ENCODE peak calls at places on chromosomes 2 and 18, in eight cellular contexts. One of them, this sample, is unnamed.

GRCh38 chr2:238256594-238257104 is 16.8 kb upstream of the HES6 start:
- DNase-seq in heart right ventricle: peak
- DNase-seq in T-helper 2 cell: peak
- DNase-seq in tibial artery: no peak
- DNase-seq in activated T-cell treated with anti-CD3 and anti-CD28 coated beads for 1 hour: peak
- DNase-seq in H4: peak
- DNase-seq in HCT116: peak
- DNase-seq in RKO: peak
- DNase-seq in this sample: peak

GRCh38 chr2:62596061-62596658 is 90.2 kb upstream of the TMEM17 start:
- DNase-seq in HCT116: no peak
- DNase-seq in heart right ventricle: no peak
- DNase-seq in RKO: peak
- DNase-seq in H4: peak
- DNase-seq in activated T-cell treated with anti-CD3 and anti-CD28 coated beads for 1 hour: no peak
- DNase-seq in T-helper 2 cell: no peak
- DNase-seq in tibial artery: no peak
- DNase-seq in this sample: no peak

GRCh38 chr18:75125359-75126331 is 83.3 kb downstream of the PTGR3 start:
- DNase-seq in HCT116: no peak
- DNase-seq in H4: no peak
- DNase-seq in heart right ventricle: no peak
- DNase-seq in tibial artery: no peak
- DNase-seq in T-helper 2 cell: no peak
- DNase-seq in activated T-cell treated with anti-CD3 and anti-CD28 coated beads for 1 hour: no peak
- DNase-seq in RKO: no peak
- DNase-seq in this sample: no peak

GRCh38 chr18:44742741-44743311 is 62.1 kb downstream of the SETBP1 start:
- DNase-seq in RKO: no peak
- DNase-seq in tibial artery: peak
- DNase-seq in H4: peak
- DNase-seq in HCT116: no peak
- DNase-seq in T-helper 2 cell: no peak
- DNase-seq in activated T-cell treated with anti-CD3 and anti-CD28 coated beads for 1 hour: no peak
- DNase-seq in heart right ventricle: peak
- DNase-seq in this sample: peak

GRCh38 chr2:199581935-199582336 is 124.2 kb upstream of the SATB2 start:
- DNase-seq in H4: no peak
- DNase-seq in RKO: no peak
- DNase-seq in heart right ventricle: no peak
- DNase-seq in tibial artery: no peak
- DNase-seq in HCT116: no peak
- DNase-seq in activated T-cell treated with anti-CD3 and anti-CD28 coated beads for 1 hour: no peak
- DNase-seq in T-helper 2 cell: no peak
- DNase-seq in this sample: no peak

GRCh38 chr2:237501892-237502513 is 15.0 kb downstream of the MLPH start:
- DNase-seq in activated T-cell treated with anti-CD3 and anti-CD28 coated beads for 1 hour: no peak
- DNase-seq in heart right ventricle: no peak
- DNase-seq in tibial artery: no peak
- DNase-seq in T-helper 2 cell: no peak
- DNase-seq in RKO: no peak
- DNase-seq in H4: no peak
- DNase-seq in HCT116: no peak
- DNase-seq in this sample: no peak

GRCh38 chr2:74817333-74817732 is 16.6 kb upstream of the HK2 start:
- DNase-seq in activated T-cell treated with anti-CD3 and anti-CD28 coated beads for 1 hour: no peak
- DNase-seq in T-helper 2 cell: no peak
- DNase-seq in RKO: no peak
- DNase-seq in tibial artery: no peak
- DNase-seq in heart right ventricle: no peak
- DNase-seq in HCT116: no peak
- DNase-seq in H4: no peak
- DNase-seq in this sample: no peak

GRCh38 chr2:11915650-11916049 is 169.2 kb downstream of the LPIN1 start:
- DNase-seq in H4: no peak
- DNase-seq in T-helper 2 cell: no peak
- DNase-seq in RKO: no peak
- DNase-seq in heart right ventricle: no peak
- DNase-seq in activated T-cell treated with anti-CD3 and anti-CD28 coated beads for 1 hour: no peak
- DNase-seq in tibial artery: no peak
- DNase-seq in HCT116: no peak
- DNase-seq in this sample: no peak

GRCh38 chr18:2699001-2699400 is 43.5 kb downstream of the SMCHD1 start:
- DNase-seq in tibial artery: no peak
- DNase-seq in RKO: no peak
- DNase-seq in heart right ventricle: no peak
- DNase-seq in activated T-cell treated with anti-CD3 and anti-CD28 coated beads for 1 hour: no peak
- DNase-seq in T-helper 2 cell: no peak
- DNase-seq in HCT116: no peak
- DNase-seq in H4: no peak
- DNase-seq in this sample: no peak

GRCh38 chr2:240909216-240909974 is 3.3 kb downstream of the CROCC2 start:
- DNase-seq in activated T-cell treated with anti-CD3 and anti-CD28 coated beads for 1 hour: no peak
- DNase-seq in heart right ventricle: no peak
- DNase-seq in RKO: no peak
- DNase-seq in HCT116: no peak
- DNase-seq in tibial artery: no peak
- DNase-seq in H4: no peak
- DNase-seq in T-helper 2 cell: no peak
- DNase-seq in this sample: no peak

GRCh38 chr2:26561918-26562810 is 79.0 kb downstream of the CIB4 start:
- DNase-seq in RKO: no peak
- DNase-seq in heart right ventricle: peak
- DNase-seq in tibial artery: no peak
- DNase-seq in activated T-cell treated with anti-CD3 and anti-CD28 coated beads for 1 hour: peak
- DNase-seq in T-helper 2 cell: no peak
- DNase-seq in HCT116: peak
- DNase-seq in H4: peak
- DNase-seq in this sample: peak

GRCh38 chr18:43879350-43879749 is 602.1 kb upstream of the SYT4 start:
- DNase-seq in H4: no peak
- DNase-seq in activated T-cell treated with anti-CD3 and anti-CD28 coated beads for 1 hour: no peak
- DNase-seq in RKO: no peak
- DNase-seq in HCT116: no peak
- DNase-seq in tibial artery: no peak
- DNase-seq in T-helper 2 cell: no peak
- DNase-seq in heart right ventricle: no peak
- DNase-seq in this sample: no peak

GRCh38 chr2:200156140-200156858 is 150.2 kb upstream of the SPATS2L start:
- DNase-seq in heart right ventricle: no peak
- DNase-seq in H4: peak
- DNase-seq in RKO: peak
- DNase-seq in HCT116: no peak
- DNase-seq in activated T-cell treated with anti-CD3 and anti-CD28 coated beads for 1 hour: no peak
- DNase-seq in tibial artery: peak
- DNase-seq in T-helper 2 cell: no peak
- DNase-seq in this sample: no peak

GRCh38 chr18:76412818-76413565 is 82.0 kb downstream of the ZNF516 start:
- DNase-seq in heart right ventricle: no peak
- DNase-seq in activated T-cell treated with anti-CD3 and anti-CD28 coated beads for 1 hour: no peak
- DNase-seq in RKO: no peak
- DNase-seq in T-helper 2 cell: no peak
- DNase-seq in H4: no peak
- DNase-seq in tibial artery: no peak
- DNase-seq in HCT116: no peak
- DNase-seq in this sample: no peak

GRCh38 chr2:1744446-1745170 is at the start of gene PXDN:
- DNase-seq in activated T-cell treated with anti-CD3 and anti-CD28 coated beads for 1 hour: no peak
- DNase-seq in heart right ventricle: peak
- DNase-seq in H4: peak
- DNase-seq in tibial artery: no peak
- DNase-seq in RKO: no peak
- DNase-seq in T-helper 2 cell: no peak
- DNase-seq in HCT116: no peak
- DNase-seq in this sample: peak

GRCh38 chr18:33647365-33647764 is 69.3 kb downstream of the ASXL3 start:
- DNase-seq in activated T-cell treated with anti-CD3 and anti-CD28 coated beads for 1 hour: no peak
- DNase-seq in H4: no peak
- DNase-seq in heart right ventricle: no peak
- DNase-seq in HCT116: no peak
- DNase-seq in T-helper 2 cell: no peak
- DNase-seq in RKO: no peak
- DNase-seq in tibial artery: no peak
- DNase-seq in this sample: no peak

GRCh38 chr18:8248576-8248975 is 360.7 kb upstream of the RAB12 start:
- DNase-seq in activated T-cell treated with anti-CD3 and anti-CD28 coated beads for 1 hour: no peak
- DNase-seq in H4: no peak
- DNase-seq in HCT116: no peak
- DNase-seq in tibial artery: no peak
- DNase-seq in RKO: no peak
- DNase-seq in heart right ventricle: no peak
- DNase-seq in T-helper 2 cell: no peak
- DNase-seq in this sample: no peak

GRCh38 chr2:190716176-190716807 is 67.4 kb downstream of the NAB1 start:
- DNase-seq in T-helper 2 cell: no peak
- DNase-seq in HCT116: no peak
- DNase-seq in activated T-cell treated with anti-CD3 and anti-CD28 coated beads for 1 hour: no peak
- DNase-seq in heart right ventricle: no peak
- DNase-seq in tibial artery: no peak
- DNase-seq in H4: no peak
- DNase-seq in RKO: no peak
- DNase-seq in this sample: no peak

GRCh38 chr2:105394951-105395611 is 3.8 kb downstream of the FHL2 start:
- DNase-seq in HCT116: no peak
- DNase-seq in heart right ventricle: no peak
- DNase-seq in RKO: peak
- DNase-seq in H4: no peak
- DNase-seq in T-helper 2 cell: no peak
- DNase-seq in tibial artery: no peak
- DNase-seq in activated T-cell treated with anti-CD3 and anti-CD28 coated beads for 1 hour: no peak
- DNase-seq in this sample: no peak

GRCh38 chr2:111032721-111033532 is 87.8 kb upstream of the BCL2L11 start:
- DNase-seq in T-helper 2 cell: no peak
- DNase-seq in tibial artery: no peak
- DNase-seq in activated T-cell treated with anti-CD3 and anti-CD28 coated beads for 1 hour: no peak
- DNase-seq in H4: no peak
- DNase-seq in heart right ventricle: no peak
- DNase-seq in RKO: peak
- DNase-seq in HCT116: peak
- DNase-seq in this sample: no peak

GRCh38 chr2:95375532-95376221 is 26.8 kb upstream of the FAHD2A start:
- DNase-seq in H4: no peak
- DNase-seq in RKO: no peak
- DNase-seq in T-helper 2 cell: no peak
- DNase-seq in activated T-cell treated with anti-CD3 and anti-CD28 coated beads for 1 hour: no peak
- DNase-seq in HCT116: no peak
- DNase-seq in heart right ventricle: no peak
- DNase-seq in tibial artery: peak
- DNase-seq in this sample: no peak

GRCh38 chr2:173803344-173803893 is 161.8 kb downstream of the SP3 start:
- DNase-seq in tibial artery: no peak
- DNase-seq in activated T-cell treated with anti-CD3 and anti-CD28 coated beads for 1 hour: no peak
- DNase-seq in heart right ventricle: no peak
- DNase-seq in HCT116: no peak
- DNase-seq in T-helper 2 cell: no peak
- DNase-seq in RKO: no peak
- DNase-seq in H4: no peak
- DNase-seq in this sample: no peak

GRCh38 chr2:112541315-112542122 is 746 bp upstream of the POLR1B start:
- DNase-seq in activated T-cell treated with anti-CD3 and anti-CD28 coated beads for 1 hour: peak
- DNase-seq in RKO: peak
- DNase-seq in tibial artery: no peak
- DNase-seq in H4: peak
- DNase-seq in heart right ventricle: peak
- DNase-seq in HCT116: no peak
- DNase-seq in T-helper 2 cell: peak
- DNase-seq in this sample: peak

GRCh38 chr2:27765621-27766286 is 5.8 kb upstream of the MRPL33 start:
- DNase-seq in RKO: no peak
- DNase-seq in T-helper 2 cell: peak
- DNase-seq in HCT116: peak
- DNase-seq in heart right ventricle: peak
- DNase-seq in activated T-cell treated with anti-CD3 and anti-CD28 coated beads for 1 hour: peak
- DNase-seq in H4: no peak
- DNase-seq in tibial artery: peak
- DNase-seq in this sample: peak

GRCh38 chr2:81853331-81853730 is 1548.8 kb upstream of the LRRTM1 start:
- DNase-seq in T-helper 2 cell: no peak
- DNase-seq in tibial artery: no peak
- DNase-seq in activated T-cell treated with anti-CD3 and anti-CD28 coated beads for 1 hour: no peak
- DNase-seq in H4: no peak
- DNase-seq in HCT116: no peak
- DNase-seq in RKO: peak
- DNase-seq in heart right ventricle: no peak
- DNase-seq in this sample: no peak

GRCh38 chr18:37535968-37536367 is 29.6 kb downstream of the CELF4 start:
- DNase-seq in T-helper 2 cell: no peak
- DNase-seq in HCT116: no peak
- DNase-seq in H4: no peak
- DNase-seq in heart right ventricle: no peak
- DNase-seq in tibial artery: no peak
- DNase-seq in activated T-cell treated with anti-CD3 and anti-CD28 coated beads for 1 hour: no peak
- DNase-seq in RKO: no peak
- DNase-seq in this sample: no peak

GRCh38 chr2:217901826-217902225 is 101.0 kb downstream of the TNS1 start:
- DNase-seq in RKO: no peak
- DNase-seq in H4: no peak
- DNase-seq in T-helper 2 cell: no peak
- DNase-seq in tibial artery: peak
- DNase-seq in heart right ventricle: no peak
- DNase-seq in HCT116: no peak
- DNase-seq in activated T-cell treated with anti-CD3 and anti-CD28 coated beads for 1 hour: no peak
- DNase-seq in this sample: peak

GRCh38 chr2:216221806-216222205 is 112.7 kb downstream of the XRCC5 start:
- DNase-seq in T-helper 2 cell: no peak
- DNase-seq in activated T-cell treated with anti-CD3 and anti-CD28 coated beads for 1 hour: no peak
- DNase-seq in RKO: peak
- DNase-seq in HCT116: no peak
- DNase-seq in tibial artery: no peak
- DNase-seq in H4: no peak
- DNase-seq in heart right ventricle: no peak
- DNase-seq in this sample: no peak

GRCh38 chr2:55163258-55163657 is 68.8 kb downstream of the CLHC1 start:
- DNase-seq in H4: no peak
- DNase-seq in T-helper 2 cell: no peak
- DNase-seq in RKO: no peak
- DNase-seq in heart right ventricle: no peak
- DNase-seq in activated T-cell treated with anti-CD3 and anti-CD28 coated beads for 1 hour: no peak
- DNase-seq in HCT116: no peak
- DNase-seq in tibial artery: no peak
- DNase-seq in this sample: no peak

GRCh38 chr2:127570282-127571250 is 35.1 kb downstream of the MYO7B start:
- DNase-seq in HCT116: no peak
- DNase-seq in tibial artery: peak
- DNase-seq in H4: no peak
- DNase-seq in heart right ventricle: peak
- DNase-seq in T-helper 2 cell: no peak
- DNase-seq in activated T-cell treated with anti-CD3 and anti-CD28 coated beads for 1 hour: no peak
- DNase-seq in RKO: no peak
- DNase-seq in this sample: peak

GRCh38 chr2:146776589-146776988 is 1068.2 kb upstream of the ACVR2A start:
- DNase-seq in heart right ventricle: no peak
- DNase-seq in tibial artery: no peak
- DNase-seq in RKO: no peak
- DNase-seq in H4: no peak
- DNase-seq in T-helper 2 cell: no peak
- DNase-seq in activated T-cell treated with anti-CD3 and anti-CD28 coated beads for 1 hour: no peak
- DNase-seq in HCT116: no peak
- DNase-seq in this sample: no peak

GRCh38 chr2:99689135-99689742 is 199.4 kb upstream of the REV1 start:
- DNase-seq in RKO: no peak
- DNase-seq in heart right ventricle: no peak
- DNase-seq in T-helper 2 cell: no peak
- DNase-seq in H4: no peak
- DNase-seq in activated T-cell treated with anti-CD3 and anti-CD28 coated beads for 1 hour: no peak
- DNase-seq in tibial artery: no peak
- DNase-seq in HCT116: no peak
- DNase-seq in this sample: no peak